ENCODE peak calls at places on chromosomes 11 and 22, in seven cellular contexts. One of them, this sample, is unnamed.

GRCh38 chr11:62953811-62954210 is 31.0 kb downstream of the SLC22A6 start:
- DNase-seq in NCI-H510A treated with DMSO at 0.1 percent for 48 hours: no peak
- DNase-seq in H54: no peak
- DNase-seq in cardiac fibroblast: peak
- DNase-seq in activated CD8-positive, alpha-beta T cell treated with anti-CD3 and anti-CD28 coated beads for 36 hours: no peak
- DNase-seq in stimulated activated CD8-positive, alpha-beta memory T cell treated with anti-CD3 and anti-CD28 coated beads, Interleukin-15, amount 100 ng/mL, for 4 hours: no peak
- DNase-seq in NCI-H1105 treated with DMSO at 0.1 percent for 48 hours: no peak
- DNase-seq in this sample: no peak

GRCh38 chr22:24426859-24427499 is 420 bp upstream of the ADORA2A start:
- DNase-seq in cardiac fibroblast: no peak
- DNase-seq in H54: no peak
- DNase-seq in NCI-H510A treated with DMSO at 0.1 percent for 48 hours: no peak
- DNase-seq in NCI-H1105 treated with DMSO at 0.1 percent for 48 hours: no peak
- DNase-seq in activated CD8-positive, alpha-beta T cell treated with anti-CD3 and anti-CD28 coated beads for 36 hours: peak
- DNase-seq in stimulated activated CD8-positive, alpha-beta memory T cell treated with anti-CD3 and anti-CD28 coated beads, Interleukin-15, amount 100 ng/mL, for 4 hours: no peak
- DNase-seq in this sample: no peak

GRCh38 chr11:45237666-45238348 is 48.3 kb downstream of the SYT13 start:
- DNase-seq in stimulated activated CD8-positive, alpha-beta memory T cell treated with anti-CD3 and anti-CD28 coated beads, Interleukin-15, amount 100 ng/mL, for 4 hours: no peak
- DNase-seq in NCI-H1105 treated with DMSO at 0.1 percent for 48 hours: no peak
- DNase-seq in H54: no peak
- DNase-seq in NCI-H510A treated with DMSO at 0.1 percent for 48 hours: no peak
- DNase-seq in cardiac fibroblast: no peak
- DNase-seq in activated CD8-positive, alpha-beta T cell treated with anti-CD3 and anti-CD28 coated beads for 36 hours: no peak
- DNase-seq in this sample: no peak

GRCh38 chr11:26834601-26835000 is 112.7 kb upstream of the SLC5A12 start:
- DNase-seq in stimulated activated CD8-positive, alpha-beta memory T cell treated with anti-CD3 and anti-CD28 coated beads, Interleukin-15, amount 100 ng/mL, for 4 hours: no peak
- DNase-seq in H54: no peak
- DNase-seq in cardiac fibroblast: no peak
- DNase-seq in activated CD8-positive, alpha-beta T cell treated with anti-CD3 and anti-CD28 coated beads for 36 hours: no peak
- DNase-seq in NCI-H1105 treated with DMSO at 0.1 percent for 48 hours: no peak
- DNase-seq in NCI-H510A treated with DMSO at 0.1 percent for 48 hours: no peak
- DNase-seq in this sample: no peak

GRCh38 chr22:31272522-31273446 is 19.5 kb downstream of the PIK3IP1 start:
- DNase-seq in H54: peak
- DNase-seq in NCI-H510A treated with DMSO at 0.1 percent for 48 hours: peak
- DNase-seq in activated CD8-positive, alpha-beta T cell treated with anti-CD3 and anti-CD28 coated beads for 36 hours: peak
- DNase-seq in cardiac fibroblast: peak
- DNase-seq in NCI-H1105 treated with DMSO at 0.1 percent for 48 hours: peak
- DNase-seq in stimulated activated CD8-positive, alpha-beta memory T cell treated with anti-CD3 and anti-CD28 coated beads, Interleukin-15, amount 100 ng/mL, for 4 hours: no peak
- DNase-seq in this sample: no peak

GRCh38 chr22:33539902-33540751 is 380.1 kb downstream of the LARGE1 start:
- DNase-seq in cardiac fibroblast: peak
- DNase-seq in NCI-H510A treated with DMSO at 0.1 percent for 48 hours: no peak
- DNase-seq in activated CD8-positive, alpha-beta T cell treated with anti-CD3 and anti-CD28 coated beads for 36 hours: no peak
- DNase-seq in NCI-H1105 treated with DMSO at 0.1 percent for 48 hours: no peak
- DNase-seq in H54: no peak
- DNase-seq in stimulated activated CD8-positive, alpha-beta memory T cell treated with anti-CD3 and anti-CD28 coated beads, Interleukin-15, amount 100 ng/mL, for 4 hours: no peak
- DNase-seq in this sample: no peak

GRCh38 chr11:77438487-77438886 is 35.4 kb downstream of the PAK1 start:
- DNase-seq in NCI-H510A treated with DMSO at 0.1 percent for 48 hours: no peak
- DNase-seq in activated CD8-positive, alpha-beta T cell treated with anti-CD3 and anti-CD28 coated beads for 36 hours: no peak
- DNase-seq in H54: no peak
- DNase-seq in cardiac fibroblast: no peak
- DNase-seq in stimulated activated CD8-positive, alpha-beta memory T cell treated with anti-CD3 and anti-CD28 coated beads, Interleukin-15, amount 100 ng/mL, for 4 hours: no peak
- DNase-seq in NCI-H1105 treated with DMSO at 0.1 percent for 48 hours: no peak
- DNase-seq in this sample: no peak

GRCh38 chr11:12008790-12009616 is 577 bp upstream of the DKK3 start:
- DNase-seq in cardiac fibroblast: peak
- DNase-seq in NCI-H1105 treated with DMSO at 0.1 percent for 48 hours: no peak
- DNase-seq in H54: peak
- DNase-seq in activated CD8-positive, alpha-beta T cell treated with anti-CD3 and anti-CD28 coated beads for 36 hours: no peak
- DNase-seq in stimulated activated CD8-positive, alpha-beta memory T cell treated with anti-CD3 and anti-CD28 coated beads, Interleukin-15, amount 100 ng/mL, for 4 hours: no peak
- DNase-seq in NCI-H510A treated with DMSO at 0.1 percent for 48 hours: peak
- DNase-seq in this sample: no peak